ENCODE peak calls at places on chromosomes 4 and X, in six cellular contexts. D is IMR-90, F is lung, Q is heart left ventricle, H is right atrium auricular region, G is tibial nerve. I is an unnamed sample.

GRCh38 chrX:2875798-2876399 is 47.2 kb downstream of the GYG2 start:
- DNase-seq in G (no peak), F (no peak), Q (no peak), H (peak; percentile 11), D (no peak), I (no peak)

GRCh38 chr4:7581477-7581876 is 146.7 kb upstream of the PSAPL1 start:
- DNase-seq in F (no peak), D (peak; percentile 15), G (no peak), H (no peak), Q (no peak), I (no peak)

GRCh38 chr4:19675172-19675811 is 576.4 kb upstream of the SLIT2 start:
- DNase-seq in F (no peak), D (peak; percentile 49), Q (no peak), H (no peak), G (no peak), I (peak; percentile 66)

GRCh38 chr4:1480720-1481119 is 74.5 kb upstream of the NKX1-1 start:
- DNase-seq in Q (no peak), F (no peak), G (no peak), D (no peak), H (no peak), I (no peak)

GRCh38 chr4:38075370-38076152 is 115.4 kb downstream of the PTTG2 start:
- DNase-seq in D (peak; percentile 43), G (peak; percentile 60), Q (no peak), F (no peak), H (no peak), I (no peak)

GRCh38 chrX:152154050-152154449 is 15.7 kb upstream of the MAGEA10 start:
- DNase-seq in D (no peak), F (no peak), G (no peak), H (no peak), Q (no peak), I (no peak)

GRCh38 chrX:54423161-54423888 is 16.9 kb upstream of the TSR2 start:
- DNase-seq in D (no peak), G (no peak), H (no peak), F (no peak), Q (no peak), I (no peak)

GRCh38 chrX:101062171-101062570 is 10.3 kb upstream of the TRMT2B start:
- DNase-seq in D (peak; percentile 21), F (no peak), H (no peak), G (no peak), Q (no peak), I (no peak)

GRCh38 chr4:31362756-31363155 is 642.6 kb downstream of the PCDH7 start:
- DNase-seq in G (no peak), H (no peak), F (no peak), Q (no peak), D (no peak), I (no peak)

GRCh38 chr4:15912236-15912635 is 26.3 kb downstream of the FGFBP1 start:
- DNase-seq in F (no peak), Q (no peak), D (no peak), G (no peak), H (no peak), I (no peak)

GRCh38 chrX:40189018-40189417 is 91.3 kb upstream of the BCOR start:
- DNase-seq in G (no peak), Q (no peak), D (no peak), H (no peak), F (no peak), I (no peak)

GRCh38 chrX:38804481-38805293 is 3.4 kb downstream of the MID1IP1 start:
- DNase-seq in F (peak; percentile 32), H (no peak), D (no peak), G (no peak), Q (peak; percentile 71), I (peak; percentile 19)

GRCh38 chrX:18873189-18873791 is 110.6 kb downstream of the PHKA2 start:
- DNase-seq in F (no peak), Q (peak; percentile 63), D (peak; percentile 61), H (no peak), G (no peak), I (peak; percentile 34)

GRCh38 chr4:40718571-40718970 is 31.2 kb upstream of the NSUN7 start:
- DNase-seq in H (no peak), D (no peak), F (no peak), Q (no peak), G (no peak), I (no peak)

GRCh38 chr4:153333874-153334273 is 10.6 kb upstream of the MND1 start:
- DNase-seq in Q (no peak), H (no peak), G (no peak), F (no peak), D (peak; percentile 36), I (no peak)

GRCh38 chrX:78314561-78314960 is 12.8 kb downstream of the CYSLTR1 start:
- DNase-seq in H (no peak), G (no peak), F (no peak), D (no peak), Q (no peak), I (no peak)

GRCh38 chr4:28686618-28687017 is 1826.0 kb downstream of the STIM2 start:
- DNase-seq in F (no peak), Q (no peak), G (no peak), H (no peak), D (peak; percentile 38), I (no peak)

GRCh38 chr4:15837591-15837990 is 59.5 kb downstream of the CD38 start:
- DNase-seq in F (no peak), Q (no peak), D (no peak), G (no peak), H (no peak), I (no peak)

GRCh38 chr4:7649741-7650531 is 215.2 kb upstream of the PSAPL1 start:
- DNase-seq in Q (no peak), F (no peak), G (no peak), H (no peak), D (peak; percentile 95), I (no peak)

GRCh38 chr4:69731261-69731660 is 29.2 kb downstream of the SULT1B1 start:
- DNase-seq in D (no peak), F (no peak), Q (no peak), H (no peak), G (no peak), I (no peak)

GRCh38 chrX:150547511-150548115 is 20.8 kb upstream of the MTM1 start:
- DNase-seq in H (peak; percentile 75), G (peak; percentile 25), D (no peak), F (peak; percentile 67), Q (peak; percentile 84), I (peak; percentile 58)

GRCh38 chrX:57583477-57583876 is 8.3 kb upstream of the ZXDB start:
- DNase-seq in F (no peak), G (no peak), H (no peak), Q (no peak), D (no peak), I (no peak)
- H3K4me1 ChIP-seq in F (no peaks in the 10 kb centered on the region), G (no peaks in the 10 kb centered on the region), H (no peaks in the 10 kb centered on the region), Q (no peaks in the 10 kb centered on the region), D (no peaks in the 10 kb centered on the region), I (no peaks in the 10 kb centered on the region)

GRCh38 chr4:154612472-154613414 is at the start of gene FGG:
- DNase-seq in F (no peak), Q (no peak), H (no peak), G (no peak), D (no peak), I (no peak)
- H3K27ac ChIP-seq in F (no peak within 1 kb of the TSS), Q (no peak within 1 kb of the TSS), H (no peak within 1 kb of the TSS), G (no peak within 1 kb of the TSS), D (no peak within 1 kb of the TSS), I (no peak within 1 kb of the TSS)

GRCh38 chrX:47632664-47633063 is 2.9 kb upstream of the CFP start:
- DNase-seq in H (no peak), G (no peak), Q (no peak), F (no peak), D (no peak), I (no peak)

GRCh38 chrX:47631676-47632075 is 1.9 kb upstream of the CFP start:
- DNase-seq in H (no peak), F (no peak), G (no peak), D (no peak), Q (no peak), I (no peak)

GRCh38 chrX:47628980-47629379 is 750 bp downstream of the CFP start:
- DNase-seq in D (no peak), G (no peak), Q (no peak), F (no peak), H (no peak), I (no peak)

GRCh38 chrX:47625365-47625764 is 4.4 kb downstream of the CFP start:
- DNase-seq in D (no peak), G (no peak), F (no peak), Q (no peak), H (no peak), I (no peak)

DNA sequence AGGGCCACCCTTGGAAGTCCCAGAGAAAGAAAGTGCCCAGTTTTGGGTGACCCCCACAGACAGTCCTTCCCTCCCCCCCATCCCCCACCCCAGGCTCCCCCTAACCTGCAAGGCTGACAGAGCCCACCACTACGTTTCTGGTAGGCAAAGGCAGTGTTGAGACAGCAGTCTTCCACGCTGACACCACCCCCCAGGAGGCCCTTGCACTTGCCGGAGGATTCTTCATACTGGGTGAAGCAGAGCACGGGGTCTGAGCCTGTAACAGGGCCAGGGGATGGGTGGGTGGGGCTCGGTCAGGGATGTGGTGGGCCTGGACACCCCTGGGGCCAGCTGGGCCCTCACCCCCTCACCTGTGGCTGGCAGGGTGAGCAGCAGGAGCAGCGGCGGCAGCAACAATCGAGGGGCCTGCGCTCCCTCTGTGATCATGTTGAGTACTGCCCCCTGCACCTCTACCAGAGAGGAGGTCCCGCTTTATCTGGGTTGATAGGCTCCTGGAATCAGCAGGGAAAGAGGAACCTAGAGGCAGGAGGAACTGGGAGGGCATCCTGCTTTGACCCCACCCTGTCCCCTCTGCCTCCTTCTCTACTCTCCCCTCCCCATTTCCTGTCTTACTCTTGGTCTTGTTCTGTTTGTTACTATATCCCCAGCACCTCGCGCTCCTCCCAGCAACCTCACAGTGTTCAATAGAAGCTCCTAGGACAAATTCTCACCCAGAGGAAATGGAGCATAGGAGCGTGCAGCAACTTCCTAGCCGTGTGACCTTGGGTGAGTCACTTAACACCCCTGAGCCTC is at the start of gene CFP:
- DNase-seq in D (no peak), F (no peak), Q (no peak), G (no peak), H (no peak), I (no peak)
- H3K9me3 ChIP-seq in D (no peaks in the 10 kb centered on the region), F (no peaks in the 10 kb centered on the region), Q (no peaks in the 10 kb centered on the region), G (no peaks in the 10 kb centered on the region), H (no peaks in the 10 kb centered on the region), I (no peaks in the 10 kb centered on the region)

DNA sequence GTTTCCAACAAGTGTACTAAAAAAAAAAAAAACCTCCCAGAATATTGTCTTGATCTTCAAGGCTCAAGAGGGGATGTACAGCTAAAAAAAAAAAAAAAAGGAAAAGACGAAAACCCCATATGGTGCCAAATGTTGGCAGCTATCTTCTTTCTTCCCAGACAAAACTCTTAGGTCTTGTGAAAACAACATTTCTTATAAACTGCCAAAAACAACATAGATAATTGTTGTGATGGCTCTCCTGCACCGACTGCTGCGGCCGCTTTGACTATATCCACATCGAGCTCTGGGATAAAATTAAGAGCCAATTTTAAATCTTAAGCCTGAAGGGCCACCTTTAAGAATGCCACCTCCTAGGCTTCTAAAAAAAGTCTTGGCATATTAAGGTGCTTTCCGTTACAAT is 23.5 kb downstream of the PDGFC start:
- DNase-seq in F (no peak), Q (no peak), H (no peak), G (no peak), D (no peak), I (no peak)
- H3K4me1 ChIP-seq in F (peaks cover 18% of the 10 kb centered on the region), Q (peaks cover 59% of the 10 kb centered on the region), H (no peaks in the 10 kb centered on the region), G (no peaks in the 10 kb centered on the region), D (peaks cover 24% of the 10 kb centered on the region), I (peaks cover 60% of the 10 kb centered on the region)